ENCODE peak calls at places on chromosomes 6 and 20, in five cellular contexts. N, E, K, H and V are unnamed samples.

GRCh38 chr20:5000263-5001173 is 792 bp downstream of the SLC23A2 start:
- DNase-seq in H (no peak), E (peak), K (peak), N (no peak), V (no peak)

GRCh38 chr20:1185316-1185741 is 548 bp upstream of the TMEM74B start:
- DNase-seq in E (no peak), H (no peak), K (no peak), N (no peak), V (no peak)

GRCh38 chr6:43771210-43771857 is 1.3 kb downstream of the VEGFA start:
- DNase-seq in K (peak), H (no peak), N (peak), E (peak), V (peak)

GRCh38 chr20:10647471-10647870 is 26.3 kb downstream of the JAG1 start:
- DNase-seq in K (no peak), N (no peak), H (no peak), E (no peak), V (no peak)

GRCh38 chr20:40991181-40991889 is 37.3 kb upstream of the TOP1 start:
- DNase-seq in E (no peak), K (no peak), N (no peak), H (no peak), V (no peak)

GRCh38 chr6:98574991-98575390 is 259.4 kb upstream of the POU3F2 start:
- DNase-seq in K (peak), N (no peak), E (peak), H (no peak), V (no peak)

GRCh38 chr6:116373300-116373699 is 2.6 kb downstream of the DSE start:
- DNase-seq in N (no peak), H (no peak), K (no peak), E (no peak), V (no peak)

GRCh38 chr20:58611236-58612020 is 39.7 kb upstream of the STX16 start:
- DNase-seq in K (no peak), H (no peak), N (no peak), E (no peak), V (no peak)

GRCh38 chr20:43983359-43983758 is 68.7 kb downstream of the TOX2 start:
- DNase-seq in N (no peak), K (no peak), E (peak), H (no peak), V (no peak)

GRCh38 chr6:8432614-8433013 is 2.7 kb downstream of the SLC35B3 start:
- DNase-seq in K (no peak), E (no peak), H (no peak), N (no peak), V (no peak)

GRCh38 chr6:80287112-80287511 is 180.6 kb downstream of the BCKDHB start:
- DNase-seq in E (no peak), K (no peak), N (no peak), H (no peak), V (no peak)

GRCh38 chr6:38239719-38240451 is 399.8 kb downstream of the BTBD9 start:
- DNase-seq in N (peak), H (no peak), E (no peak), K (no peak), V (no peak)

GRCh38 chr6:158825951-158826306 is 6.8 kb upstream of the EZR start:
- DNase-seq in N (no peak), H (peak), K (no peak), E (no peak), V (peak)

GRCh38 chr6:163565140-163565539 is 150.6 kb downstream of the QKI start:
- DNase-seq in N (no peak), K (no peak), E (no peak), H (no peak), V (peak)

GRCh38 chr6:26251354-26252081 is 113.5 kb upstream of the BTN3A2 start:
- DNase-seq in H (peak), N (peak), K (no peak), E (peak), V (peak)

GRCh38 chr20:50366270-50367103 is 143.7 kb upstream of the PTPN1 start:
- DNase-seq in K (no peak), H (peak), E (peak), N (peak), V (peak)

GRCh38 chr6:449057-449430 is 57.5 kb downstream of the IRF4 start:
- DNase-seq in N (no peak), H (no peak), K (no peak), E (no peak), V (no peak)

GRCh38 chr6:149478631-149479314 is 6.0 kb downstream of the ZC3H12D start:
- DNase-seq in E (no peak), N (no peak), K (no peak), H (no peak), V (no peak)

GRCh38 chr6:149473080-149474052 is 11.4 kb downstream of the ZC3H12D start:
- DNase-seq in N (no peak), H (no peak), K (no peak), E (peak), V (no peak)

GRCh38 chr6:149477544-149477943 is 7.3 kb downstream of the ZC3H12D start:
- DNase-seq in N (no peak), H (no peak), K (no peak), E (no peak), V (no peak)

GRCh38 chr6:149474108-149474935 is 10.5 kb downstream of the ZC3H12D start:
- DNase-seq in N (no peak), E (no peak), H (no peak), K (no peak), V (no peak)

DNA sequence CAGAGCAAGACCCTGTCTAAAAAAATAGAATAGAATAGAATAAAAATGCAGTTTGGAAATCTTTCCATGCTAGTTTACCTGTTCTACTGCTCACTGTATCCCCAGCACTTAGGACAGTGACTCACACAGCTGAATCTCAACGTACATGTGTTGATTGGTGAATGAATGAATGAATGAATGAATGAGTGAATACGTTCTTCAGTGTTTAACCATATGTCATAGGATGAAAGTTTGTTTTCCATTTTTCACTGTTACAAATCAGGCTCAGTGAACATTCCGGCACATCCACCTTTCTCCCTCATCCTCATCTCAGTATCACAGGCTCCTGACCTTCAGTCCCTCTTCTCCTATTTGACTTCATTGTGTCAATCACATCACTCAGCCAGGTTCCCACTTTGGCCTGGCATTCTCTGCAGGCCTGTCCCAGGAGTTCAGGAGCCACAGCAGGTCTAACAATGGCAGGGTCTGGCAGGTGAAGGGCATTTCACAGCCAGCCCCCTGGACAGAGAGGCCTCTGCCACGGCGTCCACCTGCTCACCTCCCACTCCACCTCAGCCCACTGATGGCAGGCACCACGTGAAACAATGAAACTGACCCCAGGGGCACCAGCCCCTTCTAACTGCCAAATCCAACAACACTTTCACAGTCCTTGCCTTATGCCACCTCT is 7.9 kb downstream of the ZC3H12D start:
- DNase-seq in N (no peak), H (no peak), E (no peak), K (no peak), V (no peak)
- H3K4me3 ChIP-seq in N (no peak), H (no peak), E (no peak), K (no peak), V (no peak)

GRCh38 chr6:50952092-50952932 is 133.6 kb downstream of the TFAP2B start:
- DNase-seq in H (no peak), N (no peak), K (no peak), E (no peak), V (no peak)
- TF ChIP-seq CTCF in H (no peak), N (no peak), K (no peak), E (no peak), V (no peak)

DNA sequence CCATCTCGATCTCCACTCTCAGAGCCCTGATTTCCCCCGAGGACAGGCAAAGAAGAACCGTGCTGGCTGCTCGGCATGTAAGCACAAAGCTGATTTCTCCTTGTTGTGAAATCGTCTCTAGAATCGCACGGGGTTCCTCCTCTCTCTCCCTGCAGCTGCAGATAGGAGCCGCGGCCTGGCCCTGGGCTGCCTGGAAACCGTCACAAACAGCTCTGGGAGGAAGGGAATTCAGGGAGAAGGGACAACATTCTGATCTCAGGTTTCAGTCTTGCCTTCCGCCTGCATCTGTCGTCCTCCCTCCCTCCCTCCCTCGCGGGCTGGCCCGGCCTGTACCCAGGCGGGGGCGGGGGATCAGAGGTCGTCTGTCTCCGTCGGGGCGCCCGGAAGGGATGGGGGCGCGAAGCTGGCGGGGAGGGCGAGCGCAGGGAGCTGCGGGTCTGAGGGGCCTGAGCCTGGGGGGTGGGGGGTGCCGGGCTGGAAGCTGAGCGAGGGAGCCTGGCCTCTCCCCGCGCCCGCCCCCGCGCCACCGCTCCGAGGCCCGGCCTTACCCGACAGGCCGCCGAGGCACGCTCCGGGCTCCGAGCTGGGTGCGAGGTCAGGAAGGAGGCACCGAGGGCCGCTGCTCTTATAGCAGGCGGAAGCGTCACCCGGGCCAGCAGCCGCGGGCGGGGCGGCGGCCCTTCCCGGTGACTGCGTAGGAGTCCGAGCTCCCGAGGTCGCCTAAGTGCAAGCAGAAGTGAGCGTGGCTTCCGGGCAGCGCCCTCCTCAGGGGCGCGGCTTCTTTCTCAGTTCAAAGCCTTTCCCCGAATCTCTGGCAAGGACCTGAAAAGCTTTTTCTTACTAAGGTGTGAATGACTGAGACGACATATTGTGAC is at the start of gene SERPINB1:
- DNase-seq in K (peak), E (peak), N (peak), H (peak), V (peak)
- H3K4me3 ChIP-seq in K (peak), E (peak), N (peak), H (peak), V (peak)

DNA sequence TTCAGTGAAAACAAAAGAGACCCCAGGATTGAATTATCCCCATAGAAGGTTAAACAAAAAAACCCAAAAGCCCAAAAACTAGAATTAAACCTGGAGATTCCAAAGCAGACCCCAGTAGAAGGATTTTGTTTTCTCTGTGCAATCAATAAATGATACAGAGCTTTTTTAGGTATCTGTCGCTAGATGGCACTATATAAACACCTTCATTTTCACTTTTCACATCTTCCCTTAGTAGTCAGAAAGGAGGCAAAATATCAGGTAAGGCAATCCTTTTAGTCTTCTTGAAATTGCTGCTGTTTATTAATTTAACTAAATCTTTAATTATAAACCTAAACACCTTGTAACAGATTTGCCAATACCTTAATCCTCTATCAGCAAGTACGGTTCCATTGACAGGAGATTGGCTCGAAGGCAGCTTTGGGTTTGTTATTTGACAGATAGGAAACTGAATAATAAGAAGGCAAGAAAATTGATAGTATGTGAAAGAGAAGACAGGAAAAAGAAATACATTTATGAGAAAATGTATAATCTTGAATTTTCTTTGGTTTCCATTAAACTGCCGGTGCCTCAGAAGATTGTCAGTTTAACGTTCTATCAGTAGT is 23.3 kb upstream of the IBTK start:
- DNase-seq in E (no peak), H (no peak), N (no peak), K (no peak), V (peak)
- TF ChIP-seq CTCF in E (peak), H (peak), N (peak), K (peak), V (peak)

GRCh38 chr6:111752476-111752875 is 120.8 kb downstream of the FYN start:
- DNase-seq in E (no peak), K (no peak), H (no peak), N (no peak), V (no peak)
- H3K4me3 ChIP-seq in E (no peak), K (no peak), H (no peak), N (no peak), V (no peak)